ENCODE peak calls at places on chromosomes 2 and 18, in six cellular contexts. F is HCT116, D is K562, G is endothelial cell of umbilical vein, N is GM12878, B is HepG2. S is an unnamed sample.

GRCh38 chr2:138087761-138088602 is 123.7 kb downstream of the HNMT start:
- DNase-seq in F (no peak), D (no peak), G (no peak), N (no peak), B (no peak), S (no peak)

GRCh38 chr2:217049931-217050330 is 190.1 kb upstream of the TNP1 start:
- DNase-seq in F (no peak), D (no peak), G (no peak), N (no peak), B (no peak), S (no peak)

GRCh38 chr2:164979113-164979512 is 23.8 kb upstream of the SLC38A11 start:
- DNase-seq in F (no peak), D (no peak), G (no peak), N (no peak), B (no peak), S (no peak)

GRCh38 chr2:152098798-152099654 is at the start of gene CACNB4:
- DNase-seq in F (no peak), D (no peak), G (peak; percentile 16), N (no peak), B (no peak), S (peak; percentile 77)

GRCh38 chr18:7941533-7941932 is 374.4 kb downstream of the PTPRM start:
- DNase-seq in F (no peak), D (no peak), G (peak; percentile 35), N (no peak), B (no peak), S (no peak)

GRCh38 chr18:27656905-27657304 is 471.8 kb upstream of the CHST9 start:
- DNase-seq in F (no peak), D (no peak), G (no peak), N (no peak), B (no peak), S (no peak)

GRCh38 chr2:239328306-239329191 is 72.3 kb downstream of the HDAC4 start:
- DNase-seq in F (no peak), D (peak; percentile 25), G (peak; percentile 63), N (no peak), B (no peak), S (no peak)

GRCh38 chr2:108820439-108820838 is 33.9 kb downstream of the CCDC138 start:
- DNase-seq in F (no peak), D (no peak), G (no peak), N (no peak), B (no peak), S (no peak)

GRCh38 chr18:9838144-9838877 is 47.5 kb upstream of the TXNDC2 start:
- DNase-seq in F (peak; percentile 56), D (no peak), G (no peak), N (no peak), B (no peak), S (peak; percentile 91)

GRCh38 chr2:231904161-231904611 is 22.0 kb downstream of the NPPC start:
- DNase-seq in F (no peak), D (no peak), G (no peak), N (no peak), B (no peak), S (no peak)

GRCh38 chr2:232022733-232023132 is 61.2 kb downstream of the DIS3L2 start:
- DNase-seq in F (no peak), D (no peak), G (no peak), N (no peak), B (no peak), S (no peak)

GRCh38 chr2:110860620-110861019 is 128.2 kb downstream of the ACOXL start:
- DNase-seq in F (no peak), D (no peak), G (no peak), N (no peak), B (no peak), S (no peak)

GRCh38 chr2:110858135-110858737 is 125.9 kb downstream of the ACOXL start:
- DNase-seq in F (no peak), D (no peak), G (no peak), N (peak; percentile 69), B (no peak), S (peak; percentile 29)

GRCh38 chr2:110861616-110862260 is 129.4 kb downstream of the ACOXL start:
- DNase-seq in F (no peak), D (no peak), G (no peak), N (no peak), B (peak; percentile 64), S (no peak)

GRCh38 chr2:110863726-110864125 is 131.4 kb downstream of the ACOXL start:
- DNase-seq in F (no peak), D (no peak), G (no peak), N (no peak), B (no peak), S (no peak)

DNA sequence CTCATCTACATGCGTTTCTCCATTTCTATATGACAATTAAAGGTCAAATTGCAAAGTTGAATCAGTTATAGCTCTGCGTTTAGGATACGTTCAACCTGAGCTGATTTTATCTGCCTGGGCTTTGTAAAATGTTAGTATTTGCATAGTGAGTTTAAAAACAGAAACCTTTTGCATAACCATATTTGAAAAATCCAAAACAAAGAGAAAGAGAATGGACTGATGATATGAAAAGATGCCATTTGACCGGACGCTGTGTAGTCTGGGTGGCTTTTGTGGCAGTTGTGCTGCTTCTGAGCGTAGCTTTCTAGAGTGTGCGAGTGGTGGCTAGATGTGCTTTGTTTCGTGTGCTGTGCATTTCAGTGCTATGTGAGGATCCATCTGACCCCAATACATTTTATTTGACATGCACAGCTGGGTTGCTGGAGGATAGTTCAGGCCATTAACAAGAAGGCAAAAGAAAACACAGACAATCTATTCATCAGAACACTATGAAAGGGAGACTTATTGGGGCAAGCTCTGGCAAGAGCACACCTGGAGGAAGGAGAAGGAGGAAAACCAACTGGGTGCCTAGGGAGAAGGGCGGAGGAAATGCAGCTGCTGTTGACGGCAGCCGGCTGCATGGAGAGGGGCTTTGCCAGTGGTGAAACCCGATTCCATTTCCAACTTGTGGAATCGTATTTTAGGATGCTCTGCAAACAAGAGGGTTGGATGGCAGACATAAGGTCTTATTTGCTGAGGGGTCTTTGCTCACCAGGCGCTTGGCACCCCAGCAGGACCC is 126.8 kb downstream of the ACOXL start:
- DNase-seq in F (no peak), D (no peak), G (no peak), N (no peak), B (no peak), S (peak; percentile 59)
- TF ChIP-seq POLR2AphosphoS5 in F (no peak), D (no peak), G (no peak), N (no peak), B (no peak), S (no peak)

GRCh38 chr18:80159713-80160636 is 50.9 kb downstream of the ADNP2 start:
- DNase-seq in F (no peak), D (no peak), G (peak; percentile 29), N (no peak), B (no peak), S (peak; percentile 81)
- H3K4me3 ChIP-seq in F (no peak overlapping the region), D (no peak overlapping the region), G (no peak overlapping the region), N (no peak overlapping the region), B (no peak overlapping the region), S (peak overlapping the region; percentile 55)

GRCh38 chr18:80225685-80226084 is 21.6 kb downstream of the PARD6G start:
- DNase-seq in F (no peak), D (no peak), G (no peak), N (no peak), B (no peak), S (no peak)
- H3K4me2 ChIP-seq in F (no peak overlapping the region), D (no peak overlapping the region), G (no peak overlapping the region), N (no peak overlapping the region), B (no peak overlapping the region), S (no peak overlapping the region)

DNA sequence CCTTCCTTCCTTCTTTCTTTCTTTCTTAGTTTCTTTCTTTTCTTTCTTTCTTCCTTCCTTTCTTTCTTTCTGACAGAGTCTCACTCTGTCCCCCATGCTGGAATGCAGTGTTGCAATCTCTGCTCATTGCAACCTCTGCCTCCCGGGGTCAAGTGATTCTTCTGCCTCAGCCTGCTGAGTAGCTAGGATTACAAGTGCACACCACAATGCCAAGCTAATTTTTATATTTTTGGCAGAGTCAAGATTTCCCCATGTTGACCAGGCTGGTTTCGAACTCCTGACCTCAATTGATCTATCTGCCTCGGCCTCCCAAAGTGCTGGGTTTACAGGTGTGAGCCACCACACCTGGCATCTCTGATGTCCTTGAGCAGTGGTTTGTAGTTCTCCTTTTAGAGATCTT is 48.5 kb downstream of the IL1R2 start:
- DNase-seq in F (no peak), D (no peak), G (no peak), N (no peak), B (no peak), S (no peak)
- TF ChIP-seq POLR2AphosphoS5 in F (no peak), D (no peak), G (no peak), N (no peak), B (no peak), S (no peak)

GRCh38 chr2:209696836-209697711 is 74.6 kb upstream of the UNC80 start:
- DNase-seq in F (no peak), D (no peak), G (no peak), N (peak; percentile 30), B (no peak), S (no peak)
- H3K4me3 ChIP-seq in F (no peak overlapping the region), D (no peak overlapping the region), G (no peak overlapping the region), N (peak overlapping the region; percentile 52), B (no peak overlapping the region), S (no peak overlapping the region)